ENCODE peak calls at places on chromosomes 3 and 15, in seven cellular contexts. G is HepG2, T is neural progenitor cell, M is AG09309, Y is AG04450, D is A549, X is Calu3. A is an unnamed sample.

GRCh38 chr3:54755746-54756145 is 172.1 kb downstream of the LRTM1 start:
- DNase-seq in G (no peak), T (no peak), M (peak), Y (no peak), D (no peak), X (no peak), A (no peak)

GRCh38 chr3:14203521-14204079 is 25.0 kb downstream of the LSM3 start:
- DNase-seq in G (peak), T (peak), M (peak), Y (peak), D (peak), X (peak), A (peak)

GRCh38 chr3:42376397-42376798 is 34.0 kb downstream of the LYZL4 start:
- DNase-seq in G (no peak), T (no peak), M (peak), Y (peak), D (no peak), X (peak), A (no peak)

GRCh38 chr15:61195116-61196002 is 33.7 kb downstream of the RORA start:
- DNase-seq in G (peak), T (peak), M (peak), Y (no peak), D (peak), X (no peak), A (no peak)

GRCh38 chr3:177522051-177522450 is 324.8 kb upstream of the TBL1XR1 start:
- DNase-seq in G (peak), T (no peak), M (no peak), Y (no peak), D (no peak), X (no peak), A (no peak)

GRCh38 chr3:170128259-170128976 is 53.1 kb downstream of the PHC3 start:
- DNase-seq in G (no peak), T (no peak), M (no peak), Y (no peak), D (no peak), X (no peak), A (no peak)

GRCh38 chr3:148642616-148643015 is 55.1 kb upstream of the AGTR1 start:
- DNase-seq in G (no peak), T (no peak), M (no peak), Y (no peak), D (no peak), X (no peak), A (no peak)

GRCh38 chr3:42790714-42791229 is 13.5 kb downstream of the HIGD1A start:
- DNase-seq in G (peak), T (no peak), M (no peak), Y (no peak), D (no peak), X (no peak), A (no peak)

GRCh38 chr15:55915876-55916567 is 77.4 kb downstream of the NEDD4 start:
- DNase-seq in G (no peak), T (no peak), M (no peak), Y (no peak), D (no peak), X (no peak), A (no peak)

GRCh38 chr15:55434989-55435825 is 26.9 kb downstream of the PIERCE2 start:
- DNase-seq in G (peak), T (peak), M (peak), Y (peak), D (peak), X (peak), A (no peak)

GRCh38 chr3:185335799-185336198 is 27.1 kb upstream of the MAP3K13 start:
- DNase-seq in G (peak), T (no peak), M (peak), Y (no peak), D (peak), X (peak), A (no peak)

GRCh38 chr3:45826321-45826720 is 15.6 kb downstream of the LZTFL1 start:
- DNase-seq in G (no peak), T (no peak), M (no peak), Y (no peak), D (no peak), X (no peak), A (no peak)

GRCh38 chr3:9890249-9891071 is at the start of gene JAGN1:
- DNase-seq in G (peak), T (peak), M (peak), Y (peak), D (peak), X (peak), A (peak)

GRCh38 chr3:58608648-58609047 is 31.5 kb upstream of the FAM107A start:
- DNase-seq in G (no peak), T (no peak), M (no peak), Y (no peak), D (no peak), X (peak), A (no peak)

GRCh38 chr3:128196645-128197044 is 43.4 kb downstream of the EEFSEC start:
- DNase-seq in G (no peak), T (peak), M (no peak), Y (no peak), D (no peak), X (no peak), A (no peak)

GRCh38 chr3:186642014-186642413 is 1.8 kb downstream of the FETUB start:
- DNase-seq in G (no peak), T (no peak), M (no peak), Y (no peak), D (no peak), X (no peak), A (no peak)

GRCh38 chr3:72270072-72270611 is 485.2 kb upstream of the PROK2 start:
- DNase-seq in G (peak), T (no peak), M (peak), Y (peak), D (peak), X (peak), A (no peak)

GRCh38 chr15:74200394-74200793 is 2.2 kb downstream of the STRA6 start:
- DNase-seq in G (no peak), T (no peak), M (no peak), Y (no peak), D (peak), X (peak), A (no peak)

GRCh38 chr15:53982876-53983275 is 4.6 kb downstream of the UNC13C start:
- DNase-seq in G (no peak), T (no peak), M (no peak), Y (no peak), D (no peak), X (no peak), A (no peak)

GRCh38 chr15:83844742-83845141 is 190.8 kb downstream of the ADAMTSL3 start:
- DNase-seq in G (no peak), T (no peak), M (no peak), Y (no peak), D (no peak), X (no peak), A (no peak)
- TF ChIP-seq CTCF in G (no peak), T (no peak), M (no peak), Y (no peak), D (no peak), X (no peak), A (no peak)

GRCh38 chr3:88059380-88060160 is 515 bp downstream of the ZNF654 start:
- DNase-seq in G (no peak), T (peak), M (no peak), Y (no peak), D (peak), X (peak), A (no peak)

GRCh38 chr3:88058593-88059379 is at the start of the genes CGGBP1 and ZNF654:
- DNase-seq in G (peak), T (peak), M (peak), Y (peak), D (peak), X (peak), A (peak)

GRCh38 chr3:88058322-88058592 is 548 bp downstream of the CGGBP1 start:
- DNase-seq in G (peak), T (no peak), M (no peak), Y (no peak), D (peak), X (no peak), A (no peak)

GRCh38 chr3:88061749-88062148 is 2.7 kb downstream of the ZNF654 start:
- DNase-seq in G (no peak), T (no peak), M (no peak), Y (no peak), D (no peak), X (no peak), A (no peak)

GRCh38 chr3:88057650-88058321 is 1.0 kb downstream of the CGGBP1 start:
- DNase-seq in G (no peak), T (peak), M (no peak), Y (no peak), D (no peak), X (no peak), A (no peak)
- TF ChIP-seq CTCF in G (no peak), T (no peak), M (peak), Y (peak), D (no peak), X (no peak), A (no peak)

DNA sequence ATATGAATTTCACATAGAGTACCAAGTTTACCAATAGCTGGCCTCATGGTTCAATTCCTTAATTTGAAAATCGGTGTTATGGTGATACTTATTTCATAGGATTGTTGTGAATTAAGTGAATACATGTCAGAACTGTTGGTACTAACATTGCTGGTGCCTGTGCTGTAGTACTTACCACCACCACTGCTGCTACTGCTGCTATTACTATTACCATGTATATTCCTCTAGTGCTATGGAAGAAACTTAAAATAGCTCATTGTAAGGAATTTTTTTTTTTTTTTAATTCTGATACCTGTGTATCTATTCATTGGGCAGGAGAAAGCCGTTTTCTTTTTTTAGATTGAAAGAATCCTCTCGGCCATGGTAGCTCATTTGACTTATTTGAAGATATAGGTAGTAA is 3.6 kb downstream of the FYTTD1 start:
- DNase-seq in G (no peak), T (no peak), M (no peak), Y (no peak), D (no peak), X (no peak), A (no peak)
- TF ChIP-seq CTCF in G (no peak), T (no peak), M (no peak), Y (peak), D (no peak), X (no peak), A (peak)

DNA sequence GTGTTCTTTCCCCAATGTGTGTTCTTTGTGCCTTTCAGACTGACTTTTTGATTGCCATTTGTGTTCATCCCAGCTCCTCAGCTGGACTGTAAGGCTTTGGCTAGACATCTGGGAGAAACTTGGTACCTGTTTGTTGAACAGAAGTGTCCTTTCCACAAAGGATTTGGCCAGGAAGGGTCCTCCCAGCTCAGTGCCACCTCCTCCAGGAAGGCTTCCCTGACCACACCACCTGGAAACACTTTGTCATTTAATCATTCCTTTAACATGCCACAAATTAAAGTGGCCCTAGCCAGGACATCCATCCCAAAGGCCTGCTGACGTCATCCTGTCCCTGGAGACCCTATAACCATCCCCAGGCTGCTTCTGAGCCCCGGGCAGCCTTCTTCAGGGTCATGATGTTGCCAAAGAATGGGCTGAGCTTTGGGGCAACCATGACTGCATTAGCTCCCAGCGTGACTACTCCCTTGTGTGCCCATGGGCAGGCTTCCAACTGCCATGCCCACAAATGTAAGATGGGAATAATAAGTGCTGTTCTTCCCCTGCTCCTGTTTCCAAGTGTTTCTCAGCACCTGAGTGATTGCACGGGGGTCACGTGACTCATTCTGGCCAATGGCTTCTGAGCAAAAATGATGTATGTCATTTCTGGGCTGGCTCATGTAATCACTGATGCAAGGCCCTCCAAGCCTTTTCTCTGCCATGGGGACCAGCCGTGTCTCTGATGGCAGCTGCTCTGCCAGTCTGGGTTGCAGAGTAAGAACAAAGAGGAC is 112.5 kb upstream of the SMAD3 start:
- DNase-seq in G (no peak), T (no peak), M (no peak), Y (no peak), D (no peak), X (no peak), A (no peak)
- TF ChIP-seq CTCF in G (no peak), T (no peak), M (no peak), Y (no peak), D (no peak), X (no peak), A (no peak)

GRCh38 chr3:106624154-106624553 is 753.1 kb upstream of the CCDC54 start:
- DNase-seq in G (no peak), T (no peak), M (no peak), Y (no peak), D (no peak), X (no peak), A (no peak)

GRCh38 chr3:106631378-106632083 is 745.7 kb upstream of the CCDC54 start:
- DNase-seq in G (no peak), T (no peak), M (no peak), Y (no peak), D (no peak), X (no peak), A (no peak)

GRCh38 chr3:106629215-106629832 is 747.9 kb upstream of the CCDC54 start:
- DNase-seq in G (no peak), T (no peak), M (no peak), Y (no peak), D (no peak), X (no peak), A (no peak)

GRCh38 chr3:106628407-106628806 is 748.8 kb upstream of the CCDC54 start:
- DNase-seq in G (no peak), T (no peak), M (peak), Y (peak), D (no peak), X (no peak), A (no peak)
- TF ChIP-seq CTCF in G (no peak), T (no peak), M (peak), Y (no peak), D (no peak), X (no peak), A (no peak)